ENCODE peak calls at places on chromosome 12, in four cellular contexts. One of them, this sample, is unnamed.

GRCh38 chr12:19205120-19205519 is 75.6 kb downstream of the PLEKHA5 start:
- DNase-seq in CD8-positive, alpha-beta T cell: no peak
- DNase-seq in OCI-LY7: no peak
- DNase-seq in AG09309: no peak
- DNase-seq in this sample: no peak

GRCh38 chr12:110785240-110785639 is 42.5 kb upstream of the PPP1CC start:
- DNase-seq in CD8-positive, alpha-beta T cell: no peak
- DNase-seq in OCI-LY7: no peak
- DNase-seq in AG09309: no peak
- DNase-seq in this sample: no peak

GRCh38 chr12:93790472-93791152 is 113.4 kb downstream of the CRADD start:
- DNase-seq in CD8-positive, alpha-beta T cell: peak
- DNase-seq in OCI-LY7: no peak
- DNase-seq in AG09309: no peak
- DNase-seq in this sample: peak

GRCh38 chr12:11761869-11762567 is 112.5 kb downstream of the ETV6 start:
- DNase-seq in CD8-positive, alpha-beta T cell: no peak
- DNase-seq in OCI-LY7: peak
- DNase-seq in AG09309: no peak
- DNase-seq in this sample: no peak

GRCh38 chr12:56271031-56271430 is 4.3 kb downstream of the COQ10A start:
- DNase-seq in CD8-positive, alpha-beta T cell: no peak
- DNase-seq in OCI-LY7: peak
- DNase-seq in AG09309: no peak
- DNase-seq in this sample: no peak

GRCh38 chr12:15721716-15722115 is 67.5 kb downstream of the EPS8 start:
- DNase-seq in CD8-positive, alpha-beta T cell: no peak
- DNase-seq in OCI-LY7: no peak
- DNase-seq in AG09309: no peak
- DNase-seq in this sample: no peak

GRCh38 chr12:104671407-104672095 is 214.8 kb downstream of the CHST11 start:
- DNase-seq in CD8-positive, alpha-beta T cell: peak
- DNase-seq in OCI-LY7: peak
- DNase-seq in AG09309: peak
- DNase-seq in this sample: peak

GRCh38 chr12:28012333-28012918 is 39.9 kb upstream of the PTHLH start:
- DNase-seq in CD8-positive, alpha-beta T cell: no peak
- DNase-seq in OCI-LY7: no peak
- DNase-seq in AG09309: no peak
- DNase-seq in this sample: no peak

GRCh38 chr12:6376079-6376941 is 947 bp upstream of the SCNN1A start:
- DNase-seq in CD8-positive, alpha-beta T cell: no peak
- DNase-seq in OCI-LY7: no peak
- DNase-seq in AG09309: no peak
- DNase-seq in this sample: no peak
- H3K4me3 ChIP-seq in CD8-positive, alpha-beta T cell: peak
- H3K4me3 ChIP-seq in OCI-LY7: no peak
- H3K4me3 ChIP-seq in AG09309: no peak
- H3K4me3 ChIP-seq in this sample: no peak

DNA sequence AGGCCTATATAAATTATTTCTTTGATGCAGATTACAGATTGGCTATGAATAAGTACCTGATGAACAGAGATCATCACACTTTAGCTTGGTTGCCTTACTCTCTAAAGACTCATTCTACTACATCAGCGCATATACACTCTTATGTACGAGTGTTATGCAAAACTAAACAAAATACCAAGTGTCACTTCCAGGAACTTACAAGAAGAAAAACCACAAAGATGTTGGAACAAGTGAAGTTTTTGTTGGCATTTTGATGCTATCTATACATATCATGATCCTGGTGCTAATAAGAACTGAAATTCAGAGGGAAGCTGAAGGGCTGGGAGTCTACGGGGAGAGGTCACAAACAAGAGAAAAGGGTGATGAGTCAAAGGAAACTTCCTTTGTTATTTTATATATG is 47.9 kb upstream of the CERS5 start:
- DNase-seq in CD8-positive, alpha-beta T cell: no peak
- DNase-seq in OCI-LY7: no peak
- DNase-seq in AG09309: no peak
- DNase-seq in this sample: no peak
- H3K4me3 ChIP-seq in CD8-positive, alpha-beta T cell: no peak
- H3K4me3 ChIP-seq in OCI-LY7: no peak
- H3K4me3 ChIP-seq in AG09309: no peak
- H3K4me3 ChIP-seq in this sample: no peak

GRCh38 chr12:85468356-85469157 is 188.5 kb downstream of the ALX1 start:
- DNase-seq in CD8-positive, alpha-beta T cell: no peak
- DNase-seq in OCI-LY7: peak
- DNase-seq in AG09309: peak
- DNase-seq in this sample: no peak
- H3K4me3 ChIP-seq in CD8-positive, alpha-beta T cell: no peak
- H3K4me3 ChIP-seq in OCI-LY7: no peak
- H3K4me3 ChIP-seq in AG09309: no peak
- H3K4me3 ChIP-seq in this sample: peak

GRCh38 chr12:62762645-62763044 is 172.3 kb downstream of the PPM1H start:
- DNase-seq in CD8-positive, alpha-beta T cell: no peak
- DNase-seq in OCI-LY7: no peak
- DNase-seq in AG09309: no peak
- DNase-seq in this sample: no peak
- H3K4me3 ChIP-seq in CD8-positive, alpha-beta T cell: no peak
- H3K4me3 ChIP-seq in OCI-LY7: no peak
- H3K4me3 ChIP-seq in AG09309: no peak
- H3K4me3 ChIP-seq in this sample: no peak

GRCh38 chr12:51954465-51955361 is 3.2 kb downstream of the ACVR1B start:
- DNase-seq in CD8-positive, alpha-beta T cell: no peak
- DNase-seq in OCI-LY7: no peak
- DNase-seq in AG09309: no peak
- DNase-seq in this sample: no peak

GRCh38 chr12:51953011-51953568 is 1.6 kb downstream of the ACVR1B start:
- DNase-seq in CD8-positive, alpha-beta T cell: no peak
- DNase-seq in OCI-LY7: no peak
- DNase-seq in AG09309: no peak
- DNase-seq in this sample: no peak

GRCh38 chr12:51955702-51956101 is 4.2 kb downstream of the ACVR1B start:
- DNase-seq in CD8-positive, alpha-beta T cell: no peak
- DNase-seq in OCI-LY7: no peak
- DNase-seq in AG09309: no peak
- DNase-seq in this sample: no peak

GRCh38 chr12:51951843-51952722 is 584 bp downstream of the ACVR1B start:
- DNase-seq in CD8-positive, alpha-beta T cell: peak
- DNase-seq in OCI-LY7: peak
- DNase-seq in AG09309: no peak
- DNase-seq in this sample: no peak

DNA sequence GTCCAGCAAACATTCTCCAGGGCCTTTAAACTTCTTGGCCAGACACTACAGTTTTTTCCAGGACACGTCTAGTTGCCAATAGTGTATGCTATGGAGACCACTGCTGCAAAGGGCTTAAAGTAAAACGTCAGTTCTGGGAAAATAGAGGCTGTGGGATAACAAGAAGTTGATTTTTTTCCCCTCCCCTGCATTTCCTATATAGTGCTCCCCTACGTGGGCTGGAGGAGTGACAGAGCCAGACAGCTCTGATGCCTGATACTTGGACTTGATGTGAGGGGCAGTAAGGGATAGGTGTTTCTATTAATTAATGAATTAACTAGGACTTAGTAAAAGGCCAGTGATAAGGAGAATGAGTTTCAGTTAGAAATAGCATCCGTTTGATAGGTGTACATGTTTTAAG is 2.4 kb downstream of the ACVR1B start:
- DNase-seq in CD8-positive, alpha-beta T cell: no peak
- DNase-seq in OCI-LY7: no peak
- DNase-seq in AG09309: no peak
- DNase-seq in this sample: no peak
- H3K4me3 ChIP-seq in CD8-positive, alpha-beta T cell: no peak
- H3K4me3 ChIP-seq in OCI-LY7: no peak
- H3K4me3 ChIP-seq in AG09309: no peak
- H3K4me3 ChIP-seq in this sample: no peak

DNA sequence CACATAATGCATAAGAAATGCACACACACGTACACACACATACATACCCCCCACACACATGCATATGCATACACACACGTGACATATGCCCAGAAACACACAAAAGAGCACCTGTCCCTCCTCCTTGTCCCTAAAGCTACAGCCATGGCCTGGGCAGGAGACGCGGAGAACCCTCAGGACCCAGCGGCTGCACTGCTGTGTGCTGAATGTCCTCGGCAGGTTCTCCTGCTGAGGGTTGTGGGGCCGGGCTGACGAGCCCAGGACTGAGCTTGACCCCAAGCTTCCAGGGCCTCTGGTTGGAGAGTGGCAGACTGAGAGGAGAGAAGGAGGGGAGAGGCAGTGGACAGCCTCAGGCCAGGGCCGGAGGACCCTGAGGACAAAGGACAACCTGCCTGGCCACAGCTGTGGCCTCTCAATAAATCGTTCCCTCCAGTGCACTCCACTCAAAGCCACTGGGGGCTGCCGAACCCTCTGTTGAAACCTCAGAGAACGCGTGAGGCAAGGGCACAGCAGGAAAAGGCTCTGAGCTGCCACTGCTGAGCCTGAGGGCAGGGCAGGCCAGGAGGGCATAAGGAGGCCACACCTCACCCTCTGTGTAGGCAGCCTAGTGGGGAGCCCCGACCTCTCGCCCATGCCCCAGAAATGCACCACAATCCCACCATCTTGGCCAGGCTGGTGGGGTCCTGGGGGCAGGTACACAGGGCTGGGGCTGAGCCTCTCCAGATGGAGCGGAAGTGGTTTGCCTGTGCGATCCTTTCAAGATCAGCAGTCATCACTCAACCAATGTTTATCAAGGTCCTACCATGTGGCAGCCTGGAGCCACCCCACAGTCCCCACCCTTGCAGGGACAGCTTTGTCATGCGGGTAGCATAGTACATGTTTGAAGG is 3.1 kb downstream of the CACNA2D4 start:
- DNase-seq in CD8-positive, alpha-beta T cell: peak
- DNase-seq in OCI-LY7: peak
- DNase-seq in AG09309: no peak
- DNase-seq in this sample: no peak
- H3K4me3 ChIP-seq in CD8-positive, alpha-beta T cell: no peak
- H3K4me3 ChIP-seq in OCI-LY7: no peak
- H3K4me3 ChIP-seq in AG09309: no peak
- H3K4me3 ChIP-seq in this sample: no peak

DNA sequence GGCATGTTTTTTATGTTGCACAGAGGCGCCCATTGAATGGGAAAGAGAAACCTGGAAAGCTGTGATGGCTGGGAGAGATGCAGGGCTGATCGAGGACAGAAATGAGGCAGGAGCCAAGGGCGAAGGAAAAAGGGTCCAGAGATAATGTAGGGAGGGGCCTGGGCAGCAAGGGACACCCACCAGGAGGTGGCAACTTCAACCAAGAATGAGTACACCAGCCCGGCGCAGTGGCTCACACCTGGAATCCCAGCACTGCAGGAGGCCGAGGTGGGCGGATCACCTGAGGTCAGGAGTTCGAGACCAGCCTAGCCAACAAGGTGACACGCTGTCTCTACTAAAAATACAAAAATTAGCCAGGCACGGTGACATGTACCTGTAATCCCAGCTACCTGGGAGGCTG is 4.0 kb downstream of the SSH1 start:
- DNase-seq in CD8-positive, alpha-beta T cell: no peak
- DNase-seq in OCI-LY7: no peak
- DNase-seq in AG09309: no peak
- DNase-seq in this sample: no peak
- H3K4me3 ChIP-seq in CD8-positive, alpha-beta T cell: no peak
- H3K4me3 ChIP-seq in OCI-LY7: no peak
- H3K4me3 ChIP-seq in AG09309: no peak
- H3K4me3 ChIP-seq in this sample: no peak

GRCh38 chr12:8038659-8039114 is 6.2 kb downstream of the FOXJ2 start:
- DNase-seq in CD8-positive, alpha-beta T cell: peak
- DNase-seq in OCI-LY7: no peak
- DNase-seq in AG09309: no peak
- DNase-seq in this sample: peak
- H3K4me3 ChIP-seq in CD8-positive, alpha-beta T cell: peak
- H3K4me3 ChIP-seq in OCI-LY7: no peak
- H3K4me3 ChIP-seq in AG09309: peak
- H3K4me3 ChIP-seq in this sample: peak